ENCODE peak calls at places on chromosomes 2 and 18, in nine cellular contexts. Z is upper lobe of right lung; D is gastroesophageal sphincter; W is pancreas; P is RWPE2; A is stimulated activated naive B cell treated with anti-CD40 and anti-IgM and Interleukin-4, amounts not matched to agents 10 μg/mL and 1 μg/mL and 100 μg/mL, for 72 hours; B is effector memory CD8-positive, alpha-beta T cell; M is left colon; C is activated CD8-positive, alpha-beta memory T cell treated with anti-CD3 and anti-CD28 coated beads, Interleukin-2, amount 10 ng/mL, durations not matched to agents 7 days and 5 days. Q is an unnamed sample.

GRCh38 chr18:66129248-66129647 is 378.4 kb downstream of the CDH7 start:
- ATAC-seq in C (no peak), M (no peak), B (no peak), Z (no peak), W (no peak), P (no peak), A (no peak), D (no peak), Q (no peak)

GRCh38 chr18:1371724-1372123 is 467.1 kb downstream of the ADCYAP1 start:
- ATAC-seq in D (no peak), M (no peak), Z (no peak), C (no peak), P (no peak), B (no peak), W (no peak), A (no peak), Q (no peak)

GRCh38 chr18:41504316-41504715 is 450.7 kb upstream of the PIK3C3 start:
- ATAC-seq in C (no peak), W (no peak), Z (no peak), P (no peak), D (no peak), B (no peak), A (no peak), M (no peak), Q (no peak)

GRCh38 chr2:55223958-55224760 is 7.9 kb downstream of the CLHC1 start:
- ATAC-seq in W (peak; percentile 12), Z (no peak), P (no peak), B (no peak), A (no peak), D (no peak), M (no peak), C (no peak), Q (peak; percentile 7)

GRCh38 chr2:202115385-202116060 is 42.5 kb downstream of the KIAA2012 start:
- ATAC-seq in P (peak; percentile 85), W (no peak), D (peak; percentile 70), B (no peak), M (no peak), Z (no peak), C (no peak), A (no peak), Q (no peak)

GRCh38 chr2:218081063-218081462 is 12.0 kb downstream of the RUFY4 start:
- ATAC-seq in A (peak; percentile 99), P (no peak), D (no peak), M (no peak), B (no peak), W (no peak), Z (peak; percentile 60), C (no peak), Q (no peak)

GRCh38 chr18:47163241-47163640 is 12.9 kb downstream of the IER3IP1 start:
- ATAC-seq in C (peak; percentile 83), W (peak; percentile 36), B (peak; percentile 53), Z (no peak), P (peak; percentile 99), M (no peak), A (peak; percentile 90), D (no peak), Q (no peak)

GRCh38 chr18:22399949-22400348 is 17.8 kb downstream of the CTAGE1 start:
- ATAC-seq in A (no peak), B (no peak), W (no peak), P (no peak), C (no peak), D (no peak), M (no peak), Z (no peak), Q (no peak)

GRCh38 chr2:217743980-217744761 is 258.6 kb downstream of the TNS1 start:
- ATAC-seq in C (no peak), A (no peak), M (no peak), W (no peak), Z (no peak), P (no peak), D (no peak), B (no peak), Q (no peak)

GRCh38 chr2:72043985-72044384 is 103.7 kb downstream of the CYP26B1 start:
- ATAC-seq in M (no peak), Z (no peak), W (no peak), P (no peak), D (no peak), B (no peak), C (no peak), A (no peak), Q (no peak)

GRCh38 chr2:182717451-182718215 is 1.6 kb downstream of the DNAJC10 start:
- ATAC-seq in B (no peak), W (no peak), P (no peak), D (no peak), C (no peak), A (peak; percentile 48), M (peak; percentile 22), Z (no peak), Q (no peak)

GRCh38 chr2:239626971-239627598 is 226.3 kb upstream of the HDAC4 start:
- ATAC-seq in A (no peak), D (no peak), M (no peak), P (no peak), Z (no peak), C (no peak), B (no peak), W (no peak), Q (peak; percentile 6)

GRCh38 chr18:63197246-63197791 is 122.2 kb downstream of the BCL2 start:
- ATAC-seq in C (peak; percentile 36), Z (peak; percentile 58), B (peak; percentile 61), D (no peak), W (no peak), A (no peak), M (no peak), P (no peak), Q (no peak)

GRCh38 chr2:12844511-12844910 is 127.8 kb downstream of the TRIB2 start:
- ATAC-seq in C (no peak), A (no peak), M (no peak), P (no peak), W (no peak), B (no peak), Z (peak; percentile 36), D (no peak), Q (no peak)

GRCh38 chr2:39732492-39732891 is 46.6 kb downstream of the THUMPD2 start:
- ATAC-seq in D (peak; percentile 17), P (no peak), C (no peak), B (no peak), W (no peak), A (no peak), M (no peak), Z (no peak), Q (no peak)

GRCh38 chr2:239442192-239442591 is 41.4 kb upstream of the HDAC4 start:
- ATAC-seq in C (no peak), Z (no peak), W (no peak), D (no peak), P (no peak), A (no peak), B (no peak), M (no peak), Q (no peak)

GRCh38 chr2:120244656-120245519 is 7.8 kb upstream of the RALB start:
- ATAC-seq in M (peak; percentile 62), B (no peak), D (no peak), W (peak; percentile 34), A (no peak), C (no peak), Z (peak; percentile 62), P (peak; percentile 5), Q (peak; percentile 32)

GRCh38 chr18:70372450-70373061 is 83.7 kb downstream of the SOCS6 start:
- ATAC-seq in A (no peak), Z (no peak), P (no peak), D (no peak), C (no peak), B (no peak), M (no peak), W (no peak), Q (no peak)

GRCh38 chr2:120026890-120027289 is 14.0 kb downstream of the EPB41L5 start:
- ATAC-seq in C (no peak), D (no peak), A (no peak), P (no peak), Z (no peak), B (no peak), M (no peak), W (no peak), Q (no peak)

GRCh38 chr18:24632158-24632988 is 171.9 kb downstream of the HRH4 start:
- ATAC-seq in Z (peak; percentile 10), W (no peak), C (no peak), D (no peak), M (no peak), P (no peak), B (no peak), A (no peak), Q (no peak)

GRCh38 chr2:218679119-218679518 is 7.2 kb downstream of the STK36 start:
- ATAC-seq in C (no peak), B (no peak), A (no peak), Z (peak; percentile 92), D (no peak), W (no peak), P (no peak), M (no peak), Q (no peak)

GRCh38 chr18:25164837-25165791 is 186.9 kb downstream of the ZNF521 start:
- ATAC-seq in A (peak; percentile 85), C (peak; percentile 51), M (no peak), W (peak; percentile 19), D (peak; percentile 65), Z (peak; percentile 71), P (no peak), B (peak; percentile 43), Q (peak; percentile 37)